ENCODE peak calls at places on chromosomes 11 and 22, in seven cellular contexts. W, O, T, G, S, V and K are unnamed samples.

GRCh38 chr11:116641561-116642045 is 131.2 kb downstream of the BUD13 start:
- DNase-seq in W (no peak), O (no peak), T (peak; percentile 53), G (no peak), S (peak; percentile 1), V (peak; percentile 62), K (peak; percentile 47)

GRCh38 chr22:33874206-33874605 is 46.1 kb downstream of the LARGE1 start:
- DNase-seq in W (no peak), O (no peak), T (no peak), G (no peak), S (no peak), V (no peak), K (no peak)

GRCh38 chr11:68579455-68579854 is 104.9 kb upstream of the GAL start:
- DNase-seq in W (no peak), O (no peak), T (peak; percentile 17), G (no peak), S (peak; percentile 8), V (no peak), K (no peak)

GRCh38 chr22:39414886-39415285 is 15.3 kb downstream of the TAB1 start:
- DNase-seq in W (no peak), O (no peak), T (no peak), G (no peak), S (no peak), V (no peak), K (no peak)

GRCh38 chr22:30752771-30753170 is 58.1 kb downstream of the OSBP2 start:
- DNase-seq in W (no peak), O (no peak), T (no peak), G (no peak), S (no peak), V (no peak), K (no peak)

GRCh38 chr22:40238425-40239344 is 61.0 kb downstream of the TNRC6B start:
- DNase-seq in W (peak; percentile 31), O (no peak), T (peak; percentile 89), G (no peak), S (peak; percentile 62), V (peak; percentile 81), K (no peak)

GRCh38 chr11:2263012-2263565 is 7.3 kb downstream of the ASCL2 start:
- DNase-seq in W (no peak), O (no peak), T (no peak), G (no peak), S (no peak), V (no peak), K (no peak)

GRCh38 chr11:69475866-69476714 is 5.4 kb upstream of the LINC01488 start:
- DNase-seq in W (no peak), O (no peak), T (no peak), G (no peak), S (no peak), V (no peak), K (no peak)

GRCh38 chr11:72625746-72626636 is 48.2 kb downstream of the PDE2A start:
- DNase-seq in W (no peak), O (no peak), T (no peak), G (no peak), S (no peak), V (no peak), K (peak; percentile 61)

GRCh38 chr11:43947815-43948214 is 5.4 kb downstream of the C11orf96 start:
- DNase-seq in W (no peak), O (no peak), T (no peak), G (no peak), S (no peak), V (peak; percentile 8), K (no peak)

GRCh38 chr22:47622541-47622940 is 860.1 kb downstream of the TBC1D22A start:
- DNase-seq in W (no peak), O (no peak), T (no peak), G (no peak), S (no peak), V (no peak), K (no peak)

GRCh38 chr11:21048626-21049025 is 379.2 kb downstream of the NELL1 start:
- DNase-seq in W (no peak), O (no peak), T (no peak), G (no peak), S (no peak), V (no peak), K (no peak)

GRCh38 chr22:27906241-27906640 is 12.8 kb downstream of the PITPNB start:
- DNase-seq in W (no peak), O (no peak), T (no peak), G (no peak), S (no peak), V (no peak), K (no peak)